ENCODE peak calls at places on chromosomes 6 and 20, in eight cellular contexts. One of them, this sample, is unnamed. For H3K27me3, the result is how much of the 10 kb centered on the place peaks cover.

GRCh38 chr6:88587158-88587537 is 376.3 kb downstream of the RNGTT start:
- DNase-seq in IMR-90: no peak
- DNase-seq in PC-3: no peak
- DNase-seq in GM23338: no peak
- DNase-seq in GM23248: no peak
- DNase-seq in hepatocyte: no peak
- DNase-seq in mesendoderm: no peak
- DNase-seq in neuronal stem cell: no peak
- DNase-seq in this sample: no peak

GRCh38 chr6:78460711-78461110 is 406.6 kb upstream of the IRAK1BP1 start:
- DNase-seq in IMR-90: no peak
- DNase-seq in PC-3: no peak
- DNase-seq in GM23338: no peak
- DNase-seq in GM23248: no peak
- DNase-seq in hepatocyte: no peak
- DNase-seq in mesendoderm: no peak
- DNase-seq in neuronal stem cell: no peak
- DNase-seq in this sample: no peak

GRCh38 chr6:56593801-56594318 is 48.8 kb downstream of the DST start:
- DNase-seq in IMR-90: peak
- DNase-seq in PC-3: no peak
- DNase-seq in GM23338: no peak
- DNase-seq in GM23248: peak
- DNase-seq in hepatocyte: no peak
- DNase-seq in mesendoderm: no peak
- DNase-seq in neuronal stem cell: no peak
- DNase-seq in this sample: no peak

GRCh38 chr6:122663981-122664380 is 53.8 kb downstream of the PKIB start:
- DNase-seq in IMR-90: no peak
- DNase-seq in PC-3: no peak
- DNase-seq in GM23338: no peak
- DNase-seq in GM23248: no peak
- DNase-seq in hepatocyte: no peak
- DNase-seq in mesendoderm: no peak
- DNase-seq in neuronal stem cell: no peak
- DNase-seq in this sample: no peak

GRCh38 chr20:20549699-20550098 is 162.7 kb downstream of the RALGAPA2 start:
- DNase-seq in IMR-90: peak
- DNase-seq in PC-3: peak
- DNase-seq in GM23338: no peak
- DNase-seq in GM23248: peak
- DNase-seq in hepatocyte: peak
- DNase-seq in mesendoderm: no peak
- DNase-seq in neuronal stem cell: no peak
- DNase-seq in this sample: peak

GRCh38 chr6:129671442-129672344 is 38.3 kb downstream of the ARHGAP18 start:
- DNase-seq in IMR-90: no peak
- DNase-seq in PC-3: no peak
- DNase-seq in GM23338: peak
- DNase-seq in GM23248: no peak
- DNase-seq in hepatocyte: no peak
- DNase-seq in mesendoderm: peak
- DNase-seq in neuronal stem cell: no peak
- DNase-seq in this sample: no peak

GRCh38 chr6:52994031-52994788 is 874 bp downstream of the GSTA4 start:
- DNase-seq in IMR-90: peak
- DNase-seq in PC-3: peak
- DNase-seq in GM23338: peak
- DNase-seq in GM23248: peak
- DNase-seq in hepatocyte: peak
- DNase-seq in mesendoderm: peak
- DNase-seq in neuronal stem cell: peak
- DNase-seq in this sample: no peak

GRCh38 chr20:64146301-64146935 is 17.8 kb upstream of the MYT1 start:
- DNase-seq in IMR-90: no peak
- DNase-seq in PC-3: no peak
- DNase-seq in GM23338: no peak
- DNase-seq in GM23248: no peak
- DNase-seq in hepatocyte: no peak
- DNase-seq in mesendoderm: no peak
- DNase-seq in neuronal stem cell: peak
- DNase-seq in this sample: no peak

GRCh38 chr20:38680492-38681118 is 43.7 kb upstream of the SLC32A1 start:
- DNase-seq in IMR-90: peak
- DNase-seq in PC-3: peak
- DNase-seq in GM23338: peak
- DNase-seq in GM23248: peak
- DNase-seq in hepatocyte: peak
- DNase-seq in mesendoderm: peak
- DNase-seq in neuronal stem cell: peak
- DNase-seq in this sample: no peak

GRCh38 chr6:20377623-20378265 is 23.9 kb upstream of the E2F3 start:
- DNase-seq in IMR-90: peak
- DNase-seq in PC-3: peak
- DNase-seq in GM23338: no peak
- DNase-seq in GM23248: peak
- DNase-seq in hepatocyte: no peak
- DNase-seq in mesendoderm: no peak
- DNase-seq in neuronal stem cell: no peak
- DNase-seq in this sample: no peak

GRCh38 chr6:127022297-127022696 is 96.2 kb upstream of the RSPO3 start:
- DNase-seq in IMR-90: no peak
- DNase-seq in PC-3: no peak
- DNase-seq in GM23338: no peak
- DNase-seq in GM23248: peak
- DNase-seq in hepatocyte: peak
- DNase-seq in mesendoderm: no peak
- DNase-seq in neuronal stem cell: no peak
- DNase-seq in this sample: no peak

GRCh38 chr6:26158581-26159416 is 71.6 kb downstream of the HFE start:
- DNase-seq in IMR-90: peak
- DNase-seq in PC-3: peak
- DNase-seq in GM23338: peak
- DNase-seq in GM23248: peak
- DNase-seq in hepatocyte: peak
- DNase-seq in mesendoderm: peak
- DNase-seq in neuronal stem cell: no peak
- DNase-seq in this sample: peak

GRCh38 chr6:43699564-43700186 is 12.1 kb upstream of the MRPS18A start:
- DNase-seq in IMR-90: peak
- DNase-seq in PC-3: peak
- DNase-seq in GM23338: no peak
- DNase-seq in GM23248: peak
- DNase-seq in hepatocyte: peak
- DNase-seq in mesendoderm: peak
- DNase-seq in neuronal stem cell: no peak
- DNase-seq in this sample: peak

GRCh38 chr20:20184149-20184548 is 131.8 kb downstream of the CFAP61 start:
- DNase-seq in IMR-90: no peak
- DNase-seq in PC-3: no peak
- DNase-seq in GM23338: peak
- DNase-seq in GM23248: peak
- DNase-seq in hepatocyte: no peak
- DNase-seq in mesendoderm: no peak
- DNase-seq in neuronal stem cell: no peak
- DNase-seq in this sample: no peak

GRCh38 chr20:646107-646867 is 6.7 kb downstream of the SRXN1 start:
- DNase-seq in IMR-90: no peak
- DNase-seq in PC-3: no peak
- DNase-seq in GM23338: no peak
- DNase-seq in GM23248: no peak
- DNase-seq in hepatocyte: no peak
- DNase-seq in mesendoderm: no peak
- DNase-seq in neuronal stem cell: no peak
- DNase-seq in this sample: peak

GRCh38 chr6:11414564-11414963 is 123.0 kb upstream of the TMEM170B start:
- DNase-seq in IMR-90: no peak
- DNase-seq in PC-3: peak
- DNase-seq in GM23338: peak
- DNase-seq in GM23248: no peak
- DNase-seq in hepatocyte: peak
- DNase-seq in mesendoderm: peak
- DNase-seq in neuronal stem cell: no peak
- DNase-seq in this sample: peak

GRCh38 chr6:148272084-148272483 is 70.6 kb upstream of the SASH1 start:
- DNase-seq in IMR-90: peak
- DNase-seq in PC-3: peak
- DNase-seq in GM23338: no peak
- DNase-seq in GM23248: peak
- DNase-seq in hepatocyte: peak
- DNase-seq in mesendoderm: peak
- DNase-seq in neuronal stem cell: no peak
- DNase-seq in this sample: no peak

GRCh38 chr20:44728835-44729342 is 13.7 kb downstream of the CCN5 start:
- DNase-seq in IMR-90: peak
- DNase-seq in PC-3: peak
- DNase-seq in GM23338: peak
- DNase-seq in GM23248: peak
- DNase-seq in hepatocyte: peak
- DNase-seq in mesendoderm: peak
- DNase-seq in neuronal stem cell: no peak
- DNase-seq in this sample: peak

DNA sequence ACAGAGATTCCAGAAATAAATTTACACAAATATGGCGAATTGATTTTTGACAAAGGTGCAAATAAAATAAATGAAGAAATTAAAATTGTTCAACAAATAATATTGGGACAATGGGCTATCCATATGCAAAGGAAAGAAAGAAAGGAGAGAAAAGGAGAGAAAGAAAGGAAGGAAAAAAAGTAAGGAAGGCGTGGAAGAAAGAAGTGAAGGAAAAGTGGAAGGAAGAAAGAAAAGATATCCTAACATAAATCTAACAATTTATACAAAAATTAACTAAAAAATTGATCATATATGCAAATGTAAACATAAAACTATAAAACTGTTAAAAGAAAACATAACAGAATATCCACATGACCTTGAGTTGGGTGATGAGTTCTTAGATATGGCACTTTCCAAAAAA is 78.7 kb upstream of the ZNF184 start:
- DNase-seq in IMR-90: no peak
- DNase-seq in PC-3: no peak
- DNase-seq in GM23338: no peak
- DNase-seq in GM23248: no peak
- DNase-seq in hepatocyte: no peak
- DNase-seq in mesendoderm: no peak
- DNase-seq in neuronal stem cell: no peak
- DNase-seq in this sample: no peak
- H3K27me3 ChIP-seq in IMR-90: under half
- H3K27me3 ChIP-seq in PC-3: under half
- H3K27me3 ChIP-seq in GM23338: under half
- H3K27me3 ChIP-seq in GM23248: under half
- H3K27me3 ChIP-seq in hepatocyte: under half
- H3K27me3 ChIP-seq in mesendoderm: under half
- H3K27me3 ChIP-seq in neuronal stem cell: under half
- H3K27me3 ChIP-seq in this sample: under half

GRCh38 chr20:25529295-25529951 is 55.9 kb downstream of the NINL start:
- DNase-seq in IMR-90: no peak
- DNase-seq in PC-3: no peak
- DNase-seq in GM23338: no peak
- DNase-seq in GM23248: no peak
- DNase-seq in hepatocyte: no peak
- DNase-seq in mesendoderm: no peak
- DNase-seq in neuronal stem cell: no peak
- DNase-seq in this sample: no peak
- H3K4me2 ChIP-seq in IMR-90: no peak
- H3K4me2 ChIP-seq in PC-3: no peak
- H3K4me2 ChIP-seq in GM23338: no peak
- H3K4me2 ChIP-seq in GM23248: no peak
- H3K4me2 ChIP-seq in hepatocyte: no peak
- H3K4me2 ChIP-seq in mesendoderm: no peak
- H3K4me2 ChIP-seq in neuronal stem cell: no peak
- H3K4me2 ChIP-seq in this sample: no peak

DNA sequence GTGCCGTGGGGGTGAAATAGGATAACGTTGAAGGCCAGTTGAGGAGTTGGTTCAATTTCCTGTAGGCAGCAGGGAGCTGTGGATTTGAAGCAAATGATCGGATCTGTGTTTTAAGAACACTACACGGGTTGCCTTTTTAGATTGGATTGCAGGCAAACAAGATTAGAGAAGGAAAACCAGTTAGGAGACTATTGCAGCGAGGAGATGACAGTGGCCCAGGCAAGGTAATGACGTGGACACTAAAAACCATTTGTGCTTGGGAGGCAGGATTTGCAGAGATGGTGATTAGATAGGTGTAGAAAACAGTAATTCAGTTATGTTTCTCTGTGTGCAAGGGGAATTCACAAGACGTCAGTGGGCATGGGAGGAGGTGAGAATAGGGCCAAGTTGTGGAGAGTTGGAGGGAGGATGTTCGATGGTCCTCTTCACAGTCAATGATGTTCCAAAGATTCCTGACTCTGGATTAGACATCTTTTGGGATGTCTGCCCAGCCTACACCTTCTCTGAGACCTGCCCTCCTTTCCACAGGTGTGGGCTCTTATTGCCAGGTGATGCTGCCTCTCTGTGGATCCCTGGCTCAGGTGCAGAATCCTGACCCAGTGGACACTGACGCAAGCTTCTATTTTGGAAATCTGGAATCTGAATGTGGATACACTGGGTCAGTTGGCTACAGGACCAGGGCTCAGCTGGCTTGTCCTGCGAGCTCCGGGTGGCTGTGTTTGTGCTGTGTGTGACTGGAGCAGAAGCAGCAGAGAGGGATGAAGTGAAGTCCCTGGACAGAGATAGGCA is 54.2 kb downstream of the TFAP2C start:
- DNase-seq in IMR-90: no peak
- DNase-seq in PC-3: no peak
- DNase-seq in GM23338: no peak
- DNase-seq in GM23248: no peak
- DNase-seq in hepatocyte: no peak
- DNase-seq in mesendoderm: peak
- DNase-seq in neuronal stem cell: no peak
- DNase-seq in this sample: peak
- H3K27me3 ChIP-seq in IMR-90: under half
- H3K27me3 ChIP-seq in PC-3: under half
- H3K27me3 ChIP-seq in GM23338: under half
- H3K27me3 ChIP-seq in GM23248: under half
- H3K27me3 ChIP-seq in hepatocyte: under half
- H3K27me3 ChIP-seq in mesendoderm: under half
- H3K27me3 ChIP-seq in neuronal stem cell: under half
- H3K27me3 ChIP-seq in this sample: under half

DNA sequence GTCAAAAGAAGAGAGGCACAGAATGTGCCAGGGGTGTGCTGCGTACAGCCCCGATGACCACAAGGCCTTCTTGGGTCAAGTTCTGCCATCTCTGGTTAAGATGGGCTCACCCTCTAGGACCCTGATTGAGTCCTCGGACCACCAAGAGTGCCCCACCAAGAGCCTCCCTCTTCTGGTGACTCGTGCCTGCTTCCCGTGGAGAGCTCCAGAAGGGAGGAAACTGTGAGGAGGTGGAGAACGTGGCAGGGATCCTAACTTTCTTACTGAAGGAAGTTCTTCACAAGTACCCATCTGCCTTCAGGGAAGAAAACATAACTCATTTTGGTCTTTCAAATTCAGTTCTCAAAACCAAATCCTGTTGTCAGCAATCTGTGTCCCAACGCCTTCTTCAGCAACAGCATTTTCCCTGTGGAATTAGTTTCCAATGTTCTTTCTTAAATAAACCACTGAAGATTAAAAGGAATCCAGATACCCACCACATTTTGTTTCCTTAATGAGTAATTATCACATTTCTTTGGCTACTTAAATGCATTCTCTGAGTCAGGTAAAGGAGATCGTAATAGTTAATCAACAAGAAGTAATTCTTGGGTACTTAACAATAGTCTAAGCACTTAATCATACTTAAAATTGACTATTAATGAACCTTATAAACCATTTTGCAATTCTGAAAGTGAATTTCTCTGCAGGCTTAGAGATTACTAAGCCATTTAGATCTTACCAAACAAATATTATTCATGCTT is 185.8 kb upstream of the SGK1 start:
- DNase-seq in IMR-90: no peak
- DNase-seq in PC-3: no peak
- DNase-seq in GM23338: no peak
- DNase-seq in GM23248: peak
- DNase-seq in hepatocyte: no peak
- DNase-seq in mesendoderm: no peak
- DNase-seq in neuronal stem cell: no peak
- DNase-seq in this sample: no peak
- H3K4me2 ChIP-seq in IMR-90: no peak
- H3K4me2 ChIP-seq in PC-3: no peak
- H3K4me2 ChIP-seq in GM23338: no peak
- H3K4me2 ChIP-seq in GM23248: peak
- H3K4me2 ChIP-seq in hepatocyte: no peak
- H3K4me2 ChIP-seq in mesendoderm: no peak
- H3K4me2 ChIP-seq in neuronal stem cell: no peak
- H3K4me2 ChIP-seq in this sample: no peak

This sample was measured in PC-9.